ENCODE peak calls at places on chromosome 13, in five cellular contexts. A is foreskin keratinocyte, I is mesendoderm, Y is pancreas, J is GM23248. B is an unnamed sample.

GRCh38 chr13:62356977-62357376 is 941.3 kb upstream of the PCDH20 start:
- DNase-seq in A (no peak), I (no peak), Y (no peak), J (no peak), B (no peak)

GRCh38 chr13:30125422-30126073 is 181.8 kb downstream of the KATNAL1 start:
- DNase-seq in A (peak; percentile 88), I (no peak), Y (no peak), J (peak; percentile 95), B (peak; percentile 92)

GRCh38 chr13:46893820-46894533 is 2.9 kb downstream of the HTR2A start:
- DNase-seq in A (peak; percentile 30), I (peak; percentile 70), Y (peak; percentile 43), J (peak; percentile 80), B (no peak)

GRCh38 chr13:114099191-114099590 is 33.2 kb downstream of the RASA3 start:
- DNase-seq in A (no peak), I (peak; percentile 91), Y (no peak), J (peak; percentile 94), B (no peak)

GRCh38 chr13:81171065-81171647 is 830.2 kb upstream of the SPRY2 start:
- DNase-seq in A (peak; percentile 22), I (peak; percentile 40), Y (no peak), J (peak; percentile 24), B (peak; percentile 35)

GRCh38 chr13:37106642-37107041 is 1.2 kb upstream of the CSNK1A1L start:
- DNase-seq in A (peak; percentile 20), I (peak; percentile 16), Y (no peak), J (no peak), B (no peak)

GRCh38 chr13:93039131-93039530 is 187.5 kb upstream of the GPC6 start:
- DNase-seq in A (no peak), I (peak; percentile 34), Y (no peak), J (peak; percentile 16), B (no peak)

GRCh38 chr13:106619688-106620555 is 52.0 kb upstream of the ARGLU1 start:
- DNase-seq in A (peak; percentile 51), I (peak; percentile 81), Y (no peak), J (peak; percentile 83), B (peak; percentile 57)

GRCh38 chr13:96481482-96481881 is 391.6 kb downstream of the HS6ST3 start:
- DNase-seq in A (no peak), I (no peak), Y (no peak), J (no peak), B (no peak)

GRCh38 chr13:79541426-79542049 is 60.6 kb downstream of the NDFIP2 start:
- DNase-seq in A (peak; percentile 45), I (peak; percentile 68), Y (no peak), J (peak; percentile 55), B (peak; percentile 74)

GRCh38 chr13:68066879-68067513 is 836.9 kb upstream of the PCDH9 start:
- DNase-seq in A (no peak), I (no peak), Y (no peak), J (no peak), B (no peak)

GRCh38 chr13:39370554-39370953 is 232.4 kb downstream of the LHFPL6 start:
- DNase-seq in A (peak; percentile 82), I (no peak), Y (no peak), J (peak; percentile 86), B (peak; percentile 79)

GRCh38 chr13:66520511-66521390 is 709.4 kb downstream of the PCDH9 start:
- DNase-seq in A (no peak), I (no peak), Y (no peak), J (no peak), B (no peak)

GRCh38 chr13:76516013-76516412 is 370.2 kb downstream of the KCTD12 start:
- DNase-seq in A (peak; percentile 37), I (peak; percentile 13), Y (no peak), J (peak; percentile 70), B (peak; percentile 44)

GRCh38 chr13:37187110-37187509 is 81.6 kb upstream of the CSNK1A1L start:
- DNase-seq in A (peak; percentile 33), I (no peak), Y (no peak), J (peak; percentile 53), B (no peak)

GRCh38 chr13:40762849-40763248 is 8.1 kb downstream of the MRPS31 start:
- DNase-seq in A (no peak), I (no peak), Y (no peak), J (peak; percentile 84), B (no peak)

GRCh38 chr13:30730526-30730925 is 4.8 kb upstream of the ALOX5AP start:
- DNase-seq in A (no peak), I (peak; percentile 63), Y (no peak), J (no peak), B (no peak)

GRCh38 chr13:101892296-101892695 is 439.8 kb downstream of the ITGBL1 start:
- DNase-seq in A (no peak), I (no peak), Y (no peak), J (no peak), B (no peak)

GRCh38 chr13:65600702-65601101 is 1629.4 kb downstream of the PCDH9 start:
- DNase-seq in A (peak; percentile 21), I (no peak), Y (no peak), J (peak; percentile 17), B (no peak)

GRCh38 chr13:20814224-20814910 is 40.6 kb upstream of the EEF1AKMT1 start:
- DNase-seq in A (peak; percentile 68), I (peak; percentile 40), Y (peak; percentile 50), J (peak; percentile 93), B (peak; percentile 72)

GRCh38 chr13:20344836-20345490 is 112.8 kb upstream of the GJB6 start:
- DNase-seq in A (no peak), I (no peak), Y (no peak), J (no peak), B (no peak)

GRCh38 chr13:52849727-52850395 is 1.4 kb upstream of the PCDH8 start:
- DNase-seq in A (no peak), I (peak; percentile 26), Y (no peak), J (no peak), B (no peak)

GRCh38 chr13:52847682-52848432 is 583 bp downstream of the PCDH8 start:
- DNase-seq in A (no peak), I (no peak), Y (no peak), J (no peak), B (no peak)

GRCh38 chr13:52846567-52847321 is 1.7 kb downstream of the PCDH8 start:
- DNase-seq in A (no peak), I (peak; percentile 85), Y (peak; percentile 65), J (peak; percentile 55), B (no peak)

GRCh38 chr13:52847322-52847681 is 1.1 kb downstream of the PCDH8 start:
- DNase-seq in A (no peak), I (no peak), Y (no peak), J (no peak), B (no peak)

DNA sequence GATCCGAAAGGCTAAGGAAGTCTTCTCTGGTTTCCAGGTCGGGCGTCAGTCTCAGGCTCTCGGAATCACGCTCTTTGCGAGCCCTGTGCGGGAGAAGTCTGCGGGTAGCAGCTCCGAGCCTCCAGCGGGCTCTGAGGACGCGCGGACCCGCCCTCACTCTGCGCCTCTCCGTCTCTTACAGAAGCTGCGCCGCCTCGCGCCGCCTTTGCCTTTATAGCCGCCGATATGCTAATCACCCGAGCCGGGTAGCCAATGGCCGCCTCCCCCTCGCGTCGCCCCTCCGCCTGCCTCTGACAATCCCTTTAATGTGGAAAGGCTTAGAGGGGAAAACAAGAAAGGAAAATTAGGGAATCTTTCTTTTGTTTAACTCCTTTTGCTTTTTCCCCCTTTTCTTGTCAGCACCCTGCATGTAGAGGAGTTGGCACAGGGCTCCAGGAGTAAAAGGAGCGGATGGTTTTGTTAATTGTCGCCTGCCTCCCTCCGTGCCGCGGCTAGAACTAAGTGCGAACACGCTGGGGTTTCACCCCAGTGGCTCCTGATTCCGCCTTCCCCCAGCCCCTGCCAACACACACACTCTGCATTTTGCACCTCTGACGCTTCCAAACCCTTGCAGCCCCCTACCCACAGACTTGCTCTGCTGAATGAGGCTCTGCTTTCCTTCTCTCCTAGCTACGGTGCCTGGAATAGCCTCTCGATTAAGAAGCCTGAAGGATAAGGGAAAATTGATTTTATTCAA is at the start of gene PCDH8:
- DNase-seq in A (no peak), I (peak; percentile 93), Y (no peak), J (peak; percentile 6), B (no peak)
- H3K27me3 ChIP-seq in A (peaks cover 100% of the 10 kb centered on the region), I (peaks cover 26% of the 10 kb centered on the region), Y (peaks cover 34% of the 10 kb centered on the region), J (peaks cover 40% of the 10 kb centered on the region), B (peaks cover 53% of the 10 kb centered on the region)

GRCh38 chr13:111022886-111023285 is 92.2 kb upstream of the ARHGEF7 start:
- DNase-seq in A (no peak), I (no peak), Y (no peak), J (no peak), B (no peak)

GRCh38 chr13:111020021-111020420 is 95.1 kb upstream of the ARHGEF7 start:
- DNase-seq in A (no peak), I (no peak), Y (no peak), J (no peak), B (no peak)

GRCh38 chr13:111020546-111020945 is 94.6 kb upstream of the ARHGEF7 start:
- DNase-seq in A (no peak), I (no peak), Y (no peak), J (no peak), B (no peak)

GRCh38 chr13:111021270-111021669 is 93.8 kb upstream of the ARHGEF7 start:
- DNase-seq in A (no peak), I (no peak), Y (no peak), J (peak; percentile 20), B (no peak)

GRCh38 chr13:111022241-111022640 is 92.9 kb upstream of the ARHGEF7 start:
- DNase-seq in A (no peak), I (no peak), Y (no peak), J (no peak), B (no peak)
- H3K27me3 ChIP-seq in A (no peaks in the 10 kb centered on the region), I (no peaks in the 10 kb centered on the region), Y (no peaks in the 10 kb centered on the region), J (no peaks in the 10 kb centered on the region), B (no peaks in the 10 kb centered on the region)

DNA sequence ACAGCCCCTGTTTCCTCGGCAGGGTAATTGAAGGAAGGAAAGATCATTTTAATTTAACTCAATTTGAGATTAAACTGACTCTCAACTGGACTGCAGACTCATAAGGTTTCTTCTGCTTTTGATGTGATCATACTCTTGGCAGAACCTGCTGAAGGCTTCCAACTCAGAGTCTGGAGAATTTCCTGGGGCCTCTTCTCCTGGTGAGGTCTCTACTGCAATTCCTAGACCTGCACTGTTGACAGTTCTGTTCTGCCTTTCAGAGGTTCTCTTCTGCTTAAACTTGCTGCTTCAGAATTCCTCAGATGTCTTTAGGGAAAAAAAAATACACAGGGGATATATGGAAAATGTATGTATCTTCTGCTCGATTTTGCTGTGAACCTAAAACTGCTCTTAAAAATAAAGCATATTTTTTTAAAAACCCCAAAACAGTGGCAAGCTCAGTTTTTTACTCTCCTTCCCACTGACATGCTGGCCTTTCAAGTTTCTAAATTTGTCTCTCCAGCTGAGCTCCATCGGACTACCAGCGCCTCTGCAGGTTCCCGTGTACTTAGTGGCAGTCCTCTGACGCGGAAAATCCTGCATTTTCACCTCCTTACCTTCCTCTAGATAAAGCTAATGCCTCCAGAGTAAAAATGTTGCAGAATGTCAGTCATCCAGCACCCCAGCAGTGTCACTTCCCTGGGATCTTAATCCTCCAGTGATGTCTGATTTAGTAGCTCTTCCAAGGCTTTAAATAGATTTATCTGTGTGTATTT is 733.5 kb upstream of the SGCG start:
- DNase-seq in A (no peak), I (peak; percentile 86), Y (no peak), J (no peak), B (no peak)
- H3K27me3 ChIP-seq in A (no peaks in the 10 kb centered on the region), I (no peaks in the 10 kb centered on the region), Y (peaks cover 5% of the 10 kb centered on the region), J (no peaks in the 10 kb centered on the region), B (no peaks in the 10 kb centered on the region)

DNA sequence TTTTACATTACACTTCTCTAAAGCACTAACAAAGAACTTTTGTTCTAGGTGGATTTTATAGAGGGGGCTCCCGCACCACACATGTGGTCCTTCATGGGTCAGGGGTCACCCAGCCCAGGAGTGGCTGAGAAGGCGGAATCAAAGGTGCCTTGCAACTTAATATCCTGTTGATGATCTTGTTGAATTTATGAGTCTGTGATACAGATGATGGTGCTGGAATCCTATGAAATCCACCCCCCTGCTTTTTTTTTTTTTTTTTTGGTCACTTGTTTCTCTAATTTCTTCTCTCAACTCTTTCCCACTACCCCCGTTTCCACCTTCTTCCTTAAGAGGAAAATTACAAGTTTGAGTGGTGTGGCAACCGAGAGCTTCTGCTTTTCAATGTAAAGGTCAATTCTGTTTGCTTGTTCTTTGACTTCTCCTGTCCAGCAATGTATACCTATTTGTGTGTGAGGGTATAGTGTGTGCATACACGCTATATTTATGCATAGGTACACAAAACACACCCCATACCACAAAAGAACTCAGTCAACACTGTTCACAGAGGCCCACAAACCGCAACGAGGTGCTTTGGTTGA is 4.2 kb upstream of the ZIC2 start:
- DNase-seq in A (no peak), I (no peak), Y (no peak), J (no peak), B (no peak)
- H3K27me3 ChIP-seq in A (peaks cover 97% of the 10 kb centered on the region), I (no peaks in the 10 kb centered on the region), Y (peaks cover 62% of the 10 kb centered on the region), J (peaks cover 83% of the 10 kb centered on the region), B (peaks cover 70% of the 10 kb centered on the region)